ENCODE peak calls at places on chromosomes 12 and 14, in seven cellular contexts. Q is kidney, D is substantia nigra, I is esophagus squamous epithelium, B is cardiac muscle cell, V is mesendoderm, X is HCT116. O is an unnamed sample.

GRCh38 chr12:115710104-115710564 is 567.4 kb downstream of the MED13L start:
- DNase-seq in Q (no peak), I (no peak), V (peak), X (no peak), D (no peak), B (no peak), O (no peak)

GRCh38 chr14:49218436-49219092 is 367.6 kb downstream of the RPS29 start:
- DNase-seq in D (no peak), I (no peak), B (no peak), Q (no peak), X (no peak), V (peak), O (no peak)

GRCh38 chr14:90491868-90492560 is 95.2 kb downstream of the CALM1 start:
- DNase-seq in D (no peak), Q (no peak), X (no peak), V (no peak), B (no peak), I (no peak), O (no peak)

GRCh38 chr12:131383291-131383690 is 327.6 kb upstream of the SFSWAP start:
- DNase-seq in X (no peak), I (no peak), B (no peak), D (no peak), V (no peak), Q (no peak), O (no peak)

GRCh38 chr14:66624319-66624937 is 116.5 kb downstream of the GPHN start:
- DNase-seq in B (peak), Q (no peak), D (no peak), I (no peak), V (peak), X (peak), O (peak)

GRCh38 chr12:16857456-16857923 is 251.5 kb upstream of the LMO3 start:
- DNase-seq in Q (no peak), D (no peak), I (no peak), B (no peak), V (no peak), X (no peak), O (no peak)

GRCh38 chr12:115213538-115213961 is 529.6 kb upstream of the TBX3 start:
- DNase-seq in Q (no peak), B (peak), X (no peak), D (no peak), I (no peak), V (peak), O (no peak)

GRCh38 chr12:64560395-64561301 is 49.6 kb upstream of the RASSF3 start:
- DNase-seq in I (no peak), X (peak), D (no peak), B (no peak), V (no peak), Q (no peak), O (peak)

GRCh38 chr12:62754706-62755105 is 180.2 kb downstream of the PPM1H start:
- DNase-seq in Q (no peak), V (no peak), D (no peak), X (no peak), I (no peak), B (no peak), O (no peak)

GRCh38 chr12:125533434-125534029 is 468.3 kb downstream of the AACS start:
- DNase-seq in X (no peak), V (peak), Q (no peak), D (peak), B (peak), I (no peak), O (peak)

GRCh38 chr12:66190519-66191406 is 1.7 kb downstream of the IRAK3 start:
- DNase-seq in D (no peak), X (no peak), Q (no peak), I (no peak), B (no peak), V (no peak), O (peak)

GRCh38 chr12:105226219-105226618 is 9.8 kb downstream of the APPL2 start:
- DNase-seq in Q (peak), X (no peak), V (peak), I (no peak), D (peak), B (no peak), O (no peak)

GRCh38 chr12:103645202-103645601 is 58.1 kb downstream of the STAB2 start:
- DNase-seq in V (no peak), X (no peak), I (no peak), B (no peak), Q (no peak), D (no peak), O (no peak)

GRCh38 chr14:21014761-21015190 is 10.1 kb downstream of the NDRG2 start:
- DNase-seq in B (peak), D (peak), Q (no peak), V (peak), X (peak), I (no peak), O (peak)

DNA sequence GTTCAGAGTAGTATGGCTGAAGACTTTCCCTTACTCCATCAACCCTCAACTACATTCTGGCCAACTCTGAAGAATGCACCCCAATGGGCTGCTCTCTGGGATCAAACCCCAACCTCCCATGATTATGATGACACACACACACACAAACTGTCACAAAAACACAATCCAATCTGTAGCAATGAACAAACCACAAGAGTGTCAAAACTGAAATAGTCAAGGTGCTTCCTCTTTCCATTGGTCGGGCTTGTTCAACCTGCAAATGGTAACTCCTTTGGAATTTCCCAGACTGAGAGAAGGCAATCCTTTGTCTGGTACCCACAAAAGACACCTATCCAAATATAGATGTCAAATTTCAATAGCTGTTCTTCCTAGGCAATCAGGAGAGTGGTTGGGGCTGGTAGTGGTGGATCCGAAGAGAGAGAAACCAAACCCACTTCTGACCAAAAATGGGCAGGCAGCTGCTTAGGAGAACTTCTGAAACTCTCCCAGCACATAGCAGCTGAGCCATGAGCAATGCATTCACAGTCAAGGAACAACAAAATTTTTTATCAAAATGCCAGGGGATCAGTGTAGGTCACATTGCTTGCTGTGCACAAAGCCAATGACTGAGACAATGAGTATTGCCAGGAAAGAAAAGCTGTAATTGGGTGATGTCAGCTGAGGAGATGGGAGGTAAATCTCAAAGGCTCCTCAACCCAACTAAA is 191.6 kb downstream of the KITLG start:
- DNase-seq in Q (no peak), X (no peak), V (no peak), I (no peak), D (no peak), B (no peak), O (no peak)
- H3K27ac ChIP-seq in Q (no peak), X (no peak), V (no peak), I (no peak), D (no peak), B (no peak), O (no peak)

GRCh38 chr12:55717397-55718007 is 1.7 kb downstream of the BLOC1S1 start:
- DNase-seq in Q (no peak), D (no peak), I (no peak), B (no peak), X (no peak), V (peak), O (no peak)
- H3K27ac ChIP-seq in Q (peak), D (peak), I (peak), B (no peak), X (peak), V (peak), O (peak)

DNA sequence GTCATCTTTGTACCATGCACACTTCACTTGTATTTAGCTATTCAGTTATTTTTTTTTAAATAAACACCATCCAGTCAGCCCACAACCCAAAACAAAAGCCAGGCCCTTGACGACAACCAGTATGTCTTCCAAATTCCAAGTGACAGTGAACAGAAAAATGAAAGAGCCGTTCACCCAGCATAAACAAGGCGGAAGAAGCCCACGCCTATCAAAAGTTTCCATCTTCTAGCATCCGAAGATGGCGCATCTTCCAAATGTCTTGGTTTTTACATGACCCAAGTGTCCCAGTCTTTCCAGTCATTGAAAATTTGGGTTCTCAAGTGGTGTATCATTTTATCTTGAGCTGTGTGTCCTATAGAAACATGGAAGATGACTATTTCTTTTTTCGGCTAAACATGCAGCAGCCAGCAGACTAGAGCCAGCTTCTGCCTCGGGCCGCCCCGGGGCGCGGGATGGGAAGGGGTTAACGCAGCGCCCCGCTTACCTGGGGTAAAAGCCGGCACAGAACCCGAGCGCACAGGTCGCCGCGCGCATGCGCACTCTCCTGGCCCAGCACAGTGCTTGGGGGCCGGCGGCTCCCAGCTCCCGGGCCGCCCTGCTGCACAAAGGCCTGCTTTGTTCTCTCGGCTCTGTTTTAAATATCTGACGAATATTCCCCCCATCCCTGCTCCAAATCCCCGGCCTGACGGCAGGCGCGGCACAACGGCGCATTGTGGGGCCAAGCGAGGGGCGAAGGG is 164.8 kb downstream of the ZFP36L1 start:
- DNase-seq in V (peak), I (no peak), B (no peak), Q (peak), D (peak), X (peak), O (peak)
- H3K27ac ChIP-seq in V (no peak), I (peak), B (peak), Q (no peak), D (peak), X (peak), O (no peak)

GRCh38 chr14:93002851-93003298 is 79.9 kb downstream of the CHGA start:
- DNase-seq in V (no peak), Q (peak), D (no peak), X (no peak), I (no peak), B (no peak), O (peak)

GRCh38 chr14:93005838-93006237 is 82.9 kb downstream of the CHGA start:
- DNase-seq in X (no peak), B (no peak), I (no peak), Q (no peak), V (no peak), D (peak), O (no peak)

GRCh38 chr14:93005135-93005813 is 82.3 kb downstream of the CHGA start:
- DNase-seq in B (no peak), X (no peak), Q (no peak), D (no peak), V (no peak), I (no peak), O (no peak)

GRCh38 chr14:93003945-93004698 is 81.2 kb downstream of the CHGA start:
- DNase-seq in Q (no peak), D (no peak), B (no peak), V (no peak), X (no peak), I (no peak), O (no peak)

DNA sequence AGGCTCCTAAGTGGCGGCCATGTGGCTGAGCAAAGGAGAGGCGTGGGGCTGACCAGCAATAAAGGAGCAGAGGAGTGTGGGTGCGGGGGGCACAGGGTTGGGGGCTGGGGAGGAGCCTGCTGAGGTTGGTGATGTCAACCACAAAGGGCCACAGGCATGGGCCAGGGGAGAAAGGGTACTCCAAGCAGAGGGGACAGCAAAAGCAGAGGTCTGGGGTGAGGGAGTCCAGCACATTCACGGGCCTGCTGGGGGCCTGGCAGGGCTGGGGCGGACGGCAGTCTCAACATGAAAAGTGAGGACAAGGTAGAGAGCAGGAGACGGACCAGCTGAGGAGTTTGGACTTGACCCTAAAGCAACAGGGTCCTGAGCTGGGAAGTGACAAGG is 81.7 kb downstream of the CHGA start:
- DNase-seq in B (no peak), X (no peak), D (no peak), I (no peak), Q (no peak), V (no peak), O (no peak)
- H3K27ac ChIP-seq in B (no peak), X (no peak), D (peak), I (peak), Q (no peak), V (no peak), O (no peak)

GRCh38 chr14:65184032-65184764 is 81.9 kb upstream of the MAX start:
- DNase-seq in V (peak), B (no peak), I (no peak), D (no peak), Q (no peak), X (no peak), O (no peak)
- H3K27ac ChIP-seq in V (no peak), B (no peak), I (no peak), D (no peak), Q (no peak), X (no peak), O (no peak)

GRCh38 chr12:29564925-29565324 is 67.4 kb upstream of the OVCH1 start:
- DNase-seq in I (no peak), Q (no peak), X (no peak), B (no peak), V (no peak), D (no peak), O (no peak)

GRCh38 chr12:29563636-29564035 is 66.2 kb upstream of the OVCH1 start:
- DNase-seq in I (no peak), X (no peak), B (no peak), D (no peak), Q (no peak), V (no peak), O (no peak)

GRCh38 chr12:29559194-29559593 is 61.7 kb upstream of the OVCH1 start:
- DNase-seq in V (no peak), D (no peak), B (no peak), I (no peak), Q (no peak), X (no peak), O (no peak)

GRCh38 chr12:29561736-29562135 is 64.2 kb upstream of the OVCH1 start:
- DNase-seq in V (no peak), B (no peak), Q (no peak), I (no peak), D (no peak), X (no peak), O (no peak)

GRCh38 chr12:29562167-29562776 is 64.8 kb upstream of the OVCH1 start:
- DNase-seq in V (no peak), D (no peak), X (no peak), B (peak), I (no peak), Q (no peak), O (no peak)
- H3K27ac ChIP-seq in V (no peak), D (no peak), X (no peak), B (no peak), I (peak), Q (peak), O (no peak)

GRCh38 chr14:76940057-76940456 is 88.5 kb downstream of the IRF2BPL start:
- DNase-seq in D (no peak), Q (no peak), X (no peak), I (no peak), V (no peak), B (peak), O (no peak)

GRCh38 chr14:76942288-76942778 is 86.2 kb downstream of the IRF2BPL start:
- DNase-seq in I (no peak), X (no peak), V (no peak), D (no peak), Q (no peak), B (no peak), O (no peak)

GRCh38 chr14:76943072-76943471 is 85.4 kb downstream of the IRF2BPL start:
- DNase-seq in Q (no peak), X (no peak), V (no peak), I (no peak), D (no peak), B (no peak), O (no peak)

GRCh38 chr14:76939015-76939742 is 89.3 kb downstream of the IRF2BPL start:
- DNase-seq in V (no peak), X (no peak), D (no peak), I (no peak), Q (no peak), B (no peak), O (no peak)

DNA sequence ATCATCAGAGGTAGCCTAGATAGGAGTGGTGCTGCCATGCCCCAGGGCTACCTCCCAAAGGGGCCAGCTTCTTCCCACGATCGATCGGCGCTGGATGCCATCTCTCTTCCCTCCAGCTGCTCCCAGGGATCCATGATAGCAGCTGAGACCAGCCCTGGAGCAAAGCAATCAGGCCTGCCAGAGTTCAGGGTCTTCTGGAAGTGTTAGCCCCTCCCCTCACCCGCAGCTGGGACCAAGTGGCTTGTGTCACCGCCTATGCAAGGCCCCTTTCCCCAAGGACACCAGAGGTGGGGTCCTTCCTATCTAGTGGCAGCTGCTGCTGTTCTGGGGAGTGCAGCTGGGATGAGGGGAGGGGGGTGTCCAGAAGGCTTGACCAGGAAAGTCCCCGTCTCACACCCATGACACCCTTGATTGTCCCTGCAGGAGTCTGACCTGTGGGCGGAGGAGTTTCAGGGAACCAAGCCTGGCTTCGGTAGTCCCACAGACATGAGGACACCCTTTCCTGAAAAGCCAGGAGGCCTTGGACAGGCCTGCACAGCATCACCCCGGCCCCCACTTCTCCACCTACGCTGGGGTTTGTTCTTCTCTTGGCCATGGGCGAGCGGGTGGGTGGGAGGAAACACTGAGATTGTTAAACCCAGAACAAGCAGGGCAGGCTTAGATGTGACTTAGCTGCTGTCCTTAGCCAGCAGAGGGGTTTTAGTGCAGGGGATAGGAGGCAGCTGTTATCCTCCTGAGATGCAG is 86.8 kb downstream of the IRF2BPL start:
- DNase-seq in X (no peak), I (no peak), V (no peak), D (no peak), B (peak), Q (no peak), O (no peak)
- H3K27ac ChIP-seq in X (no peak), I (no peak), V (no peak), D (no peak), B (peak), Q (no peak), O (no peak)

O was measured in Karpas-422.